ENCODE peak calls at places on chromosomes 12 and 14, in five cellular contexts. M is SK-N-SH, Q is keratinocyte, Y is GM23338, T is fibroblast of lung. C is an unnamed sample.

GRCh38 chr12:109863961-109864712 is 16.2 kb downstream of the GLTP start:
- DNase-seq in T (peak), M (no peak), Q (no peak), Y (no peak), C (no peak)

GRCh38 chr14:89146291-89146690 is 270.7 kb downstream of the FOXN3 start:
- DNase-seq in Q (no peak), Y (no peak), M (no peak), T (peak), C (no peak)

GRCh38 chr12:116697305-116698130 is 40.4 kb downstream of the SPRING1 start:
- DNase-seq in M (peak), Q (no peak), T (peak), Y (peak), C (peak)

GRCh38 chr14:32657081-32657480 is 281.6 kb upstream of the NPAS3 start:
- DNase-seq in Q (no peak), M (no peak), Y (no peak), T (peak), C (peak)

GRCh38 chr12:124684496-124684895 is 117.1 kb upstream of the NCOR2 start:
- DNase-seq in M (peak), T (no peak), Q (no peak), Y (no peak), C (no peak)

GRCh38 chr12:53224268-53224896 is 7.6 kb downstream of the RARG start:
- DNase-seq in Q (no peak), M (peak), Y (peak), T (no peak), C (no peak)

GRCh38 chr14:104769324-104770071 is 16.6 kb downstream of the SIVA1 start:
- DNase-seq in M (peak), Y (no peak), Q (no peak), T (no peak), C (no peak)

GRCh38 chr12:16012086-16012485 is 101.0 kb downstream of the DERA start:
- DNase-seq in Q (no peak), Y (no peak), T (peak), M (no peak), C (no peak)

GRCh38 chr12:10033783-10034381 is 3.4 kb downstream of the CLEC9A start:
- DNase-seq in Q (no peak), M (no peak), Y (peak), T (peak), C (peak)

GRCh38 chr12:2666411-2666810 is 128.4 kb upstream of the FKBP4 start:
- DNase-seq in T (no peak), M (no peak), Y (no peak), Q (no peak), C (no peak)

GRCh38 chr12:84696281-84696680 is 216.3 kb downstream of the SLC6A15 start:
- DNase-seq in Q (no peak), M (no peak), Y (no peak), T (no peak), C (no peak)

GRCh38 chr14:41873379-41874034 is 266.8 kb downstream of the LRFN5 start:
- DNase-seq in Y (peak), M (no peak), T (peak), Q (no peak), C (peak)

GRCh38 chr14:101167428-101167827 is 263.9 kb upstream of the RTL1 start:
- DNase-seq in M (no peak), Y (peak), Q (no peak), T (no peak), C (no peak)

GRCh38 chr12:60259241-60259640 is 663.4 kb downstream of the SLC16A7 start:
- DNase-seq in M (no peak), Y (no peak), Q (no peak), T (no peak), C (no peak)

GRCh38 chr14:104331871-104332605 is 193.7 kb downstream of the KIF26A start:
- DNase-seq in Y (no peak), Q (no peak), T (no peak), M (no peak), C (no peak)

GRCh38 chr12:47750916-47751470 is 7.7 kb downstream of the RAPGEF3 start:
- DNase-seq in T (no peak), M (peak), Q (no peak), Y (no peak), C (no peak)

GRCh38 chr14:23708343-23708742 is 72.2 kb downstream of the DHRS2 start:
- DNase-seq in Q (no peak), M (no peak), T (no peak), Y (no peak), C (no peak)

GRCh38 chr14:77910506-77910905 is 110.6 kb downstream of the ADCK1 start:
- DNase-seq in Q (no peak), Y (no peak), T (no peak), M (no peak), C (no peak)

GRCh38 chr12:93297536-93297935 is 80.2 kb upstream of the NUDT4 start:
- DNase-seq in T (no peak), Y (no peak), M (no peak), Q (no peak), C (no peak)

GRCh38 chr14:56294125-56294524 is 175.9 kb downstream of the PELI2 start:
- DNase-seq in M (no peak), T (no peak), Y (peak), Q (no peak), C (no peak)

GRCh38 chr14:102131741-102132140 is 8.0 kb upstream of the WDR20 start:
- DNase-seq in Q (no peak), T (no peak), Y (no peak), M (no peak), C (no peak)

GRCh38 chr14:61203059-61203753 is 77.9 kb downstream of the TMEM30B start:
- DNase-seq in Y (peak), M (no peak), Q (no peak), T (no peak), C (no peak)

GRCh38 chr12:16112626-16113560 is 164.6 kb downstream of the SLC15A5 start:
- DNase-seq in M (no peak), Q (no peak), Y (peak), T (no peak), C (no peak)

GRCh38 chr12:2998789-2999264 is 39.6 kb downstream of the TEAD4 start:
- DNase-seq in T (peak), M (no peak), Q (no peak), Y (peak), C (no peak)

GRCh38 chr12:107231269-107231668 is 137.9 kb upstream of the CRY1 start:
- DNase-seq in Y (no peak), M (no peak), Q (no peak), T (no peak), C (no peak)

GRCh38 chr14:100107236-100107635 is 42.0 kb downstream of the EVL start:
- DNase-seq in M (no peak), Q (peak), Y (no peak), T (no peak), C (no peak)

GRCh38 chr12:96907681-96908163 is 665 bp downstream of the NEDD1 start:
- DNase-seq in M (peak), T (peak), Q (no peak), Y (peak), C (peak)

GRCh38 chr14:50961606-50962259 is 17.4 kb upstream of the PYGL start:
- DNase-seq in Q (no peak), Y (no peak), T (peak), M (peak), C (no peak)
- H3K4me3 ChIP-seq in Q (no peak), Y (no peak), T (peak), M (peak), C (no peak)

DNA sequence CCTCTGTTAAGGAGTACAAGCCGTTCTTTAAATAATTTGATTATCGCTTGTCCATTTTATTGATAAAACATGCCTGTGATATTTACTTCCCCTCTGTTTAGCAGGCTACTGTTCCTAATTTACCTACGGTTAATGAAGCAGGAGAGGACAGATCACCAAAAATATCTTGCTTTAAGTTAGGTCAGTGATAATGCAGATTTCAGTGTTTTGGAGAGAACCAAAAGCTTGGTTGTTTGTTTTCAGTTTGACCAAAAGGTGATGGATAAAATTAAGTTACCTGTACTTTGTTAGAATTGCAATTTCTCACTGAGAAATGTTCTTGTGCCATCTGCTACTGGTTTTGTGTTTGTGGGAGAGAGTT is 958 bp downstream of the SPATS2 start:
- DNase-seq in M (no peak), Q (no peak), T (no peak), Y (no peak), C (peak)
- H2AFZ ChIP-seq in M (no peak), Q (peak), T (no peak), Y (no peak), C (no peak)

DNA sequence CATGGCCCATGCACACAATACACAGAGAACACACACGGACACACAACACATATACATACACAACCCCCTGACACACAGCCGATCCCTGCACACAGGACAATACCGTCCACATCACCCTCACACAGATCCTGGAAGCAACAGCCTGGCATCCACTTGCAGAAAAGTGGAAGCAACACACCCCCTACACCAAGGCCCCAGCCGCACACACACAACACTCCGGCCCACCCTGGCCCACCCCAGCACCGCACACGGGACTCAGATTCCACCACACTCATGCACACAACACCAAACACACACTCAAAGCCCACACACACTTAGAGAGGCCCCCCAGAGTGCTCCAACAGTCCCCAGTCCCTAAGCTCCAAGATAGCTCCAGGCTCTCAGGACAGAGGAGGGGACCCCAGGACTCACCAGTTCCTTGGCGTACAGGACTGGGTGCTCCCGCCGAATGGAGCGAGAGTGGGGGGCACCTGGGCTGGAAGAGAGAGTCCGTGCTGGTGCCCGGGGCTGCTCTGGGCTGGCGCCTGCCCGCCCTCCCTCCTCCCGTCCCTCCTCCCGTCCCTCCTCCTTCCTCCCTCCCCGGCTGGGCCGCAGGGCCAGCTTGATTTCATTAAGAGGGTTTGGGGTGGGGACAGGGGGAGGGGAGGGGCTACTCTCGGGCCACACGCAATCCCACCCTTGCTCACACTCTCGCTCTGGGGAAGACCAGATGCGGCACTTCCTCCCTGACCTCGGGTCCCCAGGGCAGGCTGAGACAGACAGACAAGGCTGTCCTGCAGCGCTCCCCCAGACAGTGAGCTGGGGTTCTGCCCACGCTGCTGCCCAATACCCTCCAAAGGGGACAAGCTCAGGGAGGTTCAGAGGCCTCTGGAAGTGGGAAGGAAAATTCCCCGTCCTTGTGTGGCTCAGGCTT is at the start of gene TMEM119:
- DNase-seq in Q (no peak), M (peak), Y (no peak), T (peak), C (no peak)
- H3K4me3 ChIP-seq in Q (no peak), M (peak), Y (no peak), T (peak), C (no peak)

DNA sequence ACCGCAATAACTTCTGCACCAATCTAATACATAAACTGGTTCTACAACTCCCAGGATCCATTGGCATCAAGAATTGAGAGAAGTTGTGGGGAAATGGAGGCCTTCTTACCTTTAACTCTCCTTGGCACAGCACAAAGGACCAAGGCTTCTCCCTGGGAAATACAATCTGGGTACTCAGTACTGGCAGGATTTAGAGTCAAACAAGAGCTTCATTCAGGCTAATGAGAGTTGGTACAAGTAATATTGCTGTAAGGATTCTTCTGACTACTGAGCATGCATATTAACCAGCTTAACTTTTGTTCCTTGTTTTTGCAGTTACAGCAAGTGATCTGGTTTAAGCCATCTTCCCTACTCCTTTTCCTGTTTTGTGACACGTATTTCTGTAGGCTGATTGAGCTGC is 76.2 kb upstream of the FERMT2 start:
- DNase-seq in M (no peak), Q (no peak), T (no peak), Y (no peak), C (no peak)
- H2AFZ ChIP-seq in M (no peak), Q (no peak), T (no peak), Y (no peak), C (no peak)

GRCh38 chr12:132290203-132290540 is 39.2 kb downstream of the GALNT9 start:
- DNase-seq in Q (no peak), Y (no peak), T (no peak), M (no peak), C (no peak)

GRCh38 chr12:132294121-132295034 is 35.0 kb downstream of the GALNT9 start:
- DNase-seq in T (no peak), M (no peak), Q (no peak), Y (no peak), C (no peak)

GRCh38 chr12:132291402-132292175 is 37.8 kb downstream of the GALNT9 start:
- DNase-seq in Y (no peak), T (no peak), Q (no peak), M (no peak), C (no peak)

GRCh38 chr12:132295101-132295526 is 34.3 kb downstream of the GALNT9 start:
- DNase-seq in M (no peak), Q (no peak), Y (no peak), T (no peak), C (no peak)

DNA sequence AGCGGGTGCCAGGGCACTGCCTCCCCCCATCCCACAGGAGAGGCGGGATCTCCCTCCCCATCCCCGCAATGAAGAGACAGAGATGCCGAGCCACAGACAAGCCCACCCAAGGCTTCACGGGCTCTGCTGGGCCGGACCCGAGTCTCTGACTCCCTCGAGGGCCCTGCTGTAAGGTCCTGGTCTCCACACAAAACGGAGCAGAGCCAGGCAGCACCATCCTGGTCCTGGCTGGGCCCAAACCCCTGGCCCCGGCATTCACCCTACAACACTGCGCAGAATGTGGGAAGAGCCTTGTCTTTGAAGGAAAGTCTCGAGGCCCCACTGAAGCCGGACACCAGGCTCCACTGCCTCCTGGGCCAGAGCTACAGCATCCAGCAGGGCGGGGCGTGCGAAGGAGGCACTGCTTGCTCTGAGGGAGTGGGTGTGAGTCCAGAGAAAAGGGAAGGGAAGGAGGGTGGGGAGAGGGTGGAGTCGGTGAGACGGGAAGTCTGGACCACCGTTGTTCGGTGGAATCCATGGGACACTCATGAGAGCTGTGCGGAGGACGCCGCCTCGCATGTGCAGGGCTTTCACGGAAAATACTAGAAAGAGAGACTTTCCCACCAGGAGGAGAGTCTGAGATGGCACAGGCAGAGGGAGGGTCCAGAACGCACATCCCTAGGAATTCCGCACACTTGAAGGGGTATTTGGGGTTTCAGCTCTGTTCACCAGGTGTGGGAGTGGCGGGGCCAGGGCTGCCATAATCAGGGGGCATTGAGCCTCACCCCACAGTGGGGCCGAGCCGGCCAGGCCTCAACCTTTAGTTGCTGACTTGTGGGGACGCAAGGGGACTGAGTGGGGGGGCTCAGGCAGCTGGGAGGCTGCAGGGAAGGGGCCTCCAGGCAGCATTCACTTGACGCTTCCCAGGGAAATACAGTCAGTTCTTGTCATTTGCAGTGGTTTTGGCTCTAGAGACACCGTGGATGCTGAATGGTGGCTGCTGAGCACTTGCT is 36.8 kb downstream of the GALNT9 start:
- DNase-seq in M (no peak), Y (no peak), T (no peak), Q (no peak), C (no peak)
- H3K4me3 ChIP-seq in M (no peak), Y (no peak), T (no peak), Q (no peak), C (no peak)